ENCODE peak calls at places on chromosomes 12 and 14, in five cellular contexts. E is left ventricle myocardium inferior; F is IMR-90; O is CD8-positive, alpha-beta memory T cell; Q is cardiac fibroblast. K is an unnamed sample.
A peak's percentile ranks its signal among the peaks of the same experiment; 100 is the strongest.

GRCh38 chr12:2395352-2395977 is 342.7 kb downstream of the CACNA1C start:
- DNase-seq in O (no peak), Q (peak; percentile 50), F (peak; percentile 28), E (peak; percentile 42), K (no peak)

GRCh38 chr14:92603309-92604257 is 90.0 kb downstream of the RIN3 start:
- DNase-seq in O (peak; percentile 76), E (peak; percentile 40), F (peak; percentile 83), Q (peak; percentile 74), K (no peak)

GRCh38 chr12:127205781-127206535 is 1061.0 kb upstream of the TMEM132C start:
- DNase-seq in Q (no peak), F (no peak), O (no peak), E (no peak), K (no peak)

GRCh38 chr12:83318386-83318971 is 631.8 kb downstream of the TMTC2 start:
- DNase-seq in O (no peak), F (peak; percentile 34), E (no peak), Q (no peak), K (no peak)

GRCh38 chr12:45388545-45388944 is 172.7 kb downstream of the ANO6 start:
- DNase-seq in O (no peak), Q (peak; percentile 70), F (peak; percentile 58), E (no peak), K (no peak)

GRCh38 chr14:50469982-50470381 is 62.4 kb downstream of the MAP4K5 start:
- DNase-seq in Q (no peak), E (no peak), O (no peak), F (no peak), K (no peak)

GRCh38 chr12:120394483-120395367 is 25.8 kb upstream of the MSI1 start:
- DNase-seq in O (no peak), F (no peak), E (no peak), Q (no peak), K (no peak)

GRCh38 chr14:75147423-75148071 is 20.7 kb upstream of the NEK9 start:
- DNase-seq in F (peak; percentile 72), Q (peak; percentile 73), O (no peak), E (peak; percentile 54), K (no peak)

GRCh38 chr12:24363177-24363754 is 413.8 kb upstream of the SOX5 start:
- DNase-seq in O (no peak), E (peak; percentile 22), F (no peak), Q (no peak), K (no peak)

GRCh38 chr14:26765768-26766550 is 168.1 kb upstream of the NOVA1 start:
- DNase-seq in O (no peak), Q (peak; percentile 94), F (peak; percentile 69), E (peak; percentile 41), K (no peak)

GRCh38 chr12:64983771-64984170 is 137.3 kb downstream of the WIF1 start:
- DNase-seq in Q (no peak), O (no peak), F (no peak), E (no peak), K (no peak)

GRCh38 chr14:39998854-39999253 is 566.6 kb upstream of the FBXO33 start:
- DNase-seq in Q (no peak), F (no peak), E (no peak), O (no peak), K (no peak)

GRCh38 chr12:94174576-94174975 is 26.2 kb downstream of the PLXNC1 start:
- DNase-seq in E (peak; percentile 37), F (no peak), O (peak; percentile 21), Q (no peak), K (peak; percentile 56)

GRCh38 chr12:125089083-125089482 is 23.8 kb downstream of the AACS start:
- DNase-seq in E (no peak), Q (no peak), F (no peak), O (peak; percentile 3), K (no peak)

GRCh38 chr12:26122681-26123481 is 2.0 kb downstream of the BHLHE41 start:
- DNase-seq in O (no peak), Q (peak; percentile 82), E (peak; percentile 63), F (peak; percentile 79), K (peak; percentile 51)

GRCh38 chr12:6700646-6701051 is at the start of gene PIANP:
- DNase-seq in Q (no peak), E (peak; percentile 38), F (peak; percentile 21), O (peak; percentile 59), K (no peak)

GRCh38 chr12:129961111-129961510 is 57.3 kb upstream of the TMEM132D start:
- DNase-seq in E (no peak), F (no peak), Q (peak; percentile 16), O (no peak), K (no peak)

GRCh38 chr12:91978143-91978542 is 167.5 kb downstream of the BTG1 start:
- DNase-seq in Q (no peak), F (peak; percentile 73), E (no peak), O (peak; percentile 84), K (no peak)

GRCh38 chr12:44848771-44849085 is 27.4 kb downstream of the NELL2 start:
- DNase-seq in Q (no peak), E (no peak), F (no peak), O (no peak), K (peak; percentile 29)

GRCh38 chr12:47768323-47768811 is 4.7 kb upstream of the SLC48A1 start:
- DNase-seq in Q (no peak), E (no peak), F (peak; percentile 25), O (no peak), K (no peak)

GRCh38 chr12:27802511-27802910 is 22.5 kb upstream of the MANSC4 start:
- DNase-seq in Q (no peak), F (no peak), O (no peak), E (no peak), K (no peak)

GRCh38 chr14:51776102-51776894 is 84.1 kb upstream of the GNG2 start:
- DNase-seq in O (peak; percentile 20), F (peak; percentile 68), Q (peak; percentile 87), E (peak; percentile 25), K (peak; percentile 15)

GRCh38 chr14:58151701-58152568 is at the start of gene ARMH4:
- DNase-seq in Q (peak; percentile 75), O (peak; percentile 56), F (peak; percentile 70), E (peak; percentile 85), K (peak; percentile 62)

GRCh38 chr14:57189070-57189469 is 79.6 kb downstream of the EXOC5 start:
- DNase-seq in E (no peak), F (peak; percentile 11), Q (peak; percentile 25), O (no peak), K (no peak)

GRCh38 chr12:47775100-47775911 is 2.3 kb downstream of the SLC48A1 start:
- DNase-seq in F (no peak), O (no peak), E (no peak), Q (peak; percentile 58), K (no peak)

GRCh38 chr12:121391619-121392324 is 8.1 kb upstream of the RNF34 start:
- DNase-seq in O (no peak), Q (peak; percentile 58), F (peak; percentile 61), E (no peak), K (peak; percentile 32)

GRCh38 chr12:105013892-105014291 is 27.8 kb downstream of the NOPCHAP1 start:
- DNase-seq in O (no peak), Q (no peak), E (no peak), F (peak; percentile 38), K (no peak)

GRCh38 chr14:64773577-64773976 is 69.4 kb downstream of the PLEKHG3 start:
- DNase-seq in F (no peak), O (no peak), E (no peak), Q (no peak), K (no peak)

GRCh38 chr14:22432348-22432976 is 156.6 kb downstream of the DAD1 start:
- DNase-seq in F (peak; percentile 84), O (no peak), E (no peak), Q (peak; percentile 94), K (peak; percentile 29)

GRCh38 chr14:99687284-99688209 is 3.4 kb downstream of the CYP46A1 start:
- DNase-seq in E (no peak), O (peak; percentile 48), F (no peak), Q (no peak), K (no peak)

GRCh38 chr12:102504280-102504679 is 23.9 kb upstream of the IGF1 start:
- DNase-seq in E (no peak), O (no peak), Q (no peak), F (no peak), K (no peak)

GRCh38 chr12:115973066-115973465 is 304.4 kb downstream of the MED13L start:
- DNase-seq in O (no peak), Q (peak; percentile 18), E (no peak), F (peak; percentile 62), K (no peak)

GRCh38 chr14:81441626-81442134 is 41.6 kb upstream of the STON2 start:
- DNase-seq in F (no peak), Q (no peak), O (no peak), E (no peak), K (no peak)

GRCh38 chr12:70722584-70723343 is 85.5 kb upstream of the PTPRB start:
- DNase-seq in F (no peak), Q (peak; percentile 12), O (no peak), E (no peak), K (no peak)